ENCODE peak calls at places on chromosomes 2 and 18, in four cellular contexts. I is astrocyte of the spinal cord, C is kidney, E is body of pancreas. F is an unnamed sample.

GRCh38 chr2:88218971-88219370 is 48.8 kb downstream of the THNSL2 start:
- DNase-seq in C (no peak), E (no peak), I (no peak), F (no peak)

GRCh38 chr18:74661690-74662089 is 64.0 kb downstream of the ZNF407 start:
- DNase-seq in E (no peak), I (no peak), C (no peak), F (no peak)

GRCh38 chr2:28393115-28393836 is 618 bp downstream of the FOSL2 start:
- DNase-seq in C (peak; percentile 94), I (peak; percentile 80), E (peak; percentile 81), F (peak; percentile 76)

GRCh38 chr2:105734762-105735538 is 9.8 kb upstream of the NCK2 start:
- DNase-seq in I (peak; percentile 75), E (no peak), C (no peak), F (peak; percentile 39)

GRCh38 chr18:26227051-26227672 is 917 bp downstream of the TAF4B start:
- DNase-seq in E (peak; percentile 54), C (no peak), I (peak; percentile 9), F (peak; percentile 12)

GRCh38 chr2:210955591-210955990 is 399.2 kb downstream of the CPS1 start:
- DNase-seq in E (no peak), I (peak; percentile 79), C (no peak), F (peak; percentile 77)

GRCh38 chr2:134099273-134099672 is 154.6 kb upstream of the MGAT5 start:
- DNase-seq in E (no peak), C (no peak), I (no peak), F (no peak)

GRCh38 chr2:215499330-215499729 is 63.5 kb upstream of the FN1 start:
- DNase-seq in I (peak; percentile 53), C (no peak), E (no peak), F (peak; percentile 87)

GRCh38 chr2:38711558-38711957 is 39.6 kb downstream of the SRSF7 start:
- DNase-seq in E (no peak), I (no peak), C (no peak), F (no peak)

GRCh38 chr2:173720310-173720709 is 244.9 kb downstream of the SP3 start:
- DNase-seq in I (peak; percentile 22), C (no peak), E (no peak), F (peak; percentile 37)

GRCh38 chr2:150020221-150020620 is 432.6 kb upstream of the MMADHC start:
- DNase-seq in I (no peak), E (no peak), C (no peak), F (no peak)

GRCh38 chr2:30629866-30630265 is 177.4 kb downstream of the CAPN13 start:
- DNase-seq in E (no peak), I (peak; percentile 43), C (no peak), F (peak; percentile 78)

GRCh38 chr2:168136392-168136977 is 110.9 kb downstream of the STK39 start:
- DNase-seq in I (peak; percentile 59), C (no peak), E (no peak), F (peak; percentile 74)

GRCh38 chr2:71801969-71802368 is 345.7 kb downstream of the CYP26B1 start:
- DNase-seq in C (no peak), E (peak; percentile 22), I (peak; percentile 19), F (peak; percentile 77)

GRCh38 chr2:119240311-119241204 is 16.9 kb downstream of the STEAP3 start:
- DNase-seq in I (peak; percentile 79), E (peak; percentile 84), C (peak; percentile 89), F (peak; percentile 86)

GRCh38 chr2:54429055-54429454 is 27.1 kb upstream of the SPTBN1 start:
- DNase-seq in E (no peak), C (no peak), I (no peak), F (peak; percentile 30)

GRCh38 chr2:95359501-95359930 is 43.0 kb upstream of the FAHD2A start:
- DNase-seq in E (no peak), I (no peak), C (peak; percentile 50), F (no peak)

GRCh38 chr2:133371286-133371685 is 197.0 kb downstream of the NCKAP5 start:
- DNase-seq in C (no peak), E (no peak), I (no peak), F (no peak)

DNA sequence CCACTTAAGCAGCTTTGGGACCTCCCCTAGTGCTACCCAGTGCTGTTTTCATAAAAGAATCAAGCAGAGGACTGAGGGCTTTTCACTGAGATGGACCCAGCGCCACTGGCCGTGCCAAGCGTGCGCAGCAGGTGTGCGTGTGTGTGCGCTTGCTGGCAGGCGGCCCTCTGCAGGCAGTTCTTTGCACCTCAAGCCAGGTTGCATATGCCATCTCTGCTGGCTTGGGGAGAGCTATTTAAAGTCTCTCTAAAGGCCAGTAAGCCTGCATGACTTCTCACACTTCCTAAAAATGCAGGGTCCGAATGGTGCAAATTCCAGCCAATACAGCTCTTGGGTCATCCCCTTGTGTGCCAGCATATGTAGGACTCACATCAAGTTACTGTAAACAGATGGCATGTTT is 255.5 kb downstream of the RNF152 start:
- DNase-seq in C (no peak), E (peak; percentile 66), I (no peak), F (no peak)
- TF ChIP-seq CTCF in C (peak; percentile 31), E (peak; percentile 31), I (no peak), F (no peak)

DNA sequence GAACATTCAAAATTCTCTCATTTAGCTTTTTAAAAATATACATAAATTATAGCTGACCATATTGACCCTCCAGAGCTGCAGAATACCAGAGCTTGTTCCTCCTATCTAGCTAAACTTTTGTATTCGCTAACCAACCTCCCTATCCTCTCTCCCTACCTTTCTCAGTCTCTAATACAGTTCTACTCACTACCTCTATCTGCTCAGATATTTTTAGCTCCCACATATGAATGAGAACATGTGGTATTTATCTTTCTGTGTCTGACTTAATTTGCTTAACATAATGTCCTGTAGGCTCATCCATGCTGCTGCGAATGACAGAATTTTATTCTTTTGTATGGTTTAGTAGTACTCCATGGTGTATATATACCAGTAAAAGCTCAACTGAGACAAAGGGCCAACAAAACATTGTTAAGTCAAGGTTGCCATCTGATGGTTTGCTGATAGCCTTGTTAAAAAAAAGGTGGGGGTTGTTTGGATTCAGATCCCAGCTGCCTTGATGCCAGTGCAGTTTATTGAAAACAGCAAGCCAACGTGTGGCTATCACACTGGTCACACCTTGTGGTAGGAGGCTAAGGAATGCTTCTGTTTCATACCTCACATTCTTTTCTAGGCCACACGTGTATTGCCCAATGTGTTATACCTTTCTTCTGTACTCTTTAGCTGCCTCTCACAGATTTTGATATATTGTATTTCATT is 101.5 kb downstream of the VWA3B start:
- DNase-seq in I (no peak), E (no peak), C (no peak), F (peak; percentile 28)
- TF ChIP-seq CTCF in I (peak; percentile 8), E (no peak), C (no peak), F (peak; percentile 21)

DNA sequence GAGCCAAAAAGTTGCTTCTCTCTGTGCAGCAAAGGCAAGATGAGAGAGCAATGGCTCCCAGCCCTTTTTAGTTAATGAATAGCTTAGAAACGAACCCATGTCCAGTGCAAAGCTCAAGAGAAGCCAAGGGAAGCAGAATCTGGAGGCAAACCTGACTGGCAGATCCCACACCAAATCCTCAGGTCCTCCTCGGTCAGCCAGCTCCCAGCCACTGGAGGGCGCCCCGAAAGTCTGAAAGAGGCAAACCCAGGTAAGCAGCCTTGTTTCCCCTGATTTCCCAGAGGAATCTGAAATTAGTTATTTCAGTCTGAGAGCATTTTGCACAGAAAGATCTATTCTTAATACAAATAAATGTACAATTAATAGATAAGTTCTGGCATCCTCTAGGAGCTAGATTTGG is 71.3 kb upstream of the PID1 start:
- DNase-seq in E (peak; percentile 51), I (peak; percentile 29), C (no peak), F (peak; percentile 70)
- TF ChIP-seq CTCF in E (peak; percentile 44), I (peak; percentile 77), C (peak; percentile 30), F (peak; percentile 90)

GRCh38 chr2:68244456-68244855 is 7.9 kb downstream of the PPP3R1 start:
- DNase-seq in C (no peak), E (no peak), I (no peak), F (no peak)
- TF ChIP-seq CTCF in C (no peak), E (peak; percentile 15), I (peak; percentile 22), F (no peak)

GRCh38 chr18:58541137-58541788 is 87.6 kb downstream of the ALPK2 start:
- DNase-seq in E (no peak), I (no peak), C (no peak), F (peak; percentile 65)
- TF ChIP-seq CTCF in E (no peak), I (peak; percentile 19), C (no peak), F (peak; percentile 51)

DNA sequence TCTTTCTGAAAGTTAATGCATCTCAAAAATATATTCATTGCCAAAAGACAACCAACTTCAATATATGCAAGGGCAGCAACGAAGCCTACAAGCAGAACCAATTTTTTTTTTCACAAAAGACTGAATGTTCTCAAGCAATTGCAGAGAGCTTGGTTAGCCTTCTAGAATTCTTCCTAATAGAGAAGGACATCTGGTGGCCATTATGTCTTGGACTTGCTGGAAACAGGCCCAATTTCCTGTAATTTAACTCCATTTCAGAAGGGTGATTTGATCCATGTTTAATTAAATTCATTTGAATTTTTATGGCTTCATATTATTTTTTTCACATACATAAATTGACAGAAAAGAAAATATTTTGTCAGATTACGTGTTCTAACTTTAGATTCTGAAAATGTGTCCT is 208.0 kb downstream of the TPGS2 start:
- DNase-seq in C (no peak), I (no peak), E (no peak), F (no peak)
- TF ChIP-seq CTCF in C (no peak), I (no peak), E (no peak), F (no peak)